ENCODE peak calls at places on chromosomes 3 and 15, in four cellular contexts. N, P, Y and E are unnamed samples.

GRCh38 chr3:174812172-174812862 is 46.8 kb upstream of the NAALADL2 start:
- DNase-seq in N (no peak), P (peak; percentile 79), Y (no peak), E (no peak)

GRCh38 chr15:97981758-97982157 is 21.3 kb downstream of the ARRDC4 start:
- DNase-seq in N (no peak), P (no peak), Y (no peak), E (no peak)

GRCh38 chr3:127954642-127955041 is 39.6 kb downstream of the KBTBD12 start:
- DNase-seq in N (no peak), P (no peak), Y (no peak), E (no peak)

GRCh38 chr15:100710744-100711478 is 108.5 kb downstream of the ASB7 start:
- DNase-seq in N (no peak), P (no peak), Y (no peak), E (peak; percentile 11)

GRCh38 chr15:73686781-73687256 is 2.6 kb downstream of the CD276 start:
- DNase-seq in N (no peak), P (peak; percentile 65), Y (no peak), E (no peak)

GRCh38 chr3:38713121-38713520 is 63.6 kb upstream of the SCN5A start:
- DNase-seq in N (no peak), P (no peak), Y (no peak), E (no peak)

GRCh38 chr15:70271422-70272088 is 173.8 kb upstream of the TLE3 start:
- DNase-seq in N (no peak), P (peak; percentile 89), Y (no peak), E (peak; percentile 64)

GRCh38 chr3:192514081-192514753 is 213.1 kb downstream of the FGF12 start:
- DNase-seq in N (no peak), P (peak; percentile 41), Y (peak; percentile 20), E (peak; percentile 46)

GRCh38 chr3:149648525-149648924 is 9.3 kb downstream of the WWTR1 start:
- DNase-seq in N (no peak), P (peak; percentile 79), Y (no peak), E (no peak)

GRCh38 chr3:183291511-183292031 is 38.5 kb downstream of the B3GNT5 start:
- DNase-seq in N (no peak), P (peak; percentile 91), Y (no peak), E (no peak)

GRCh38 chr15:65969865-65970832 is 100.9 kb downstream of the RAB11A start:
- DNase-seq in N (no peak), P (no peak), Y (no peak), E (no peak)

GRCh38 chr3:62109534-62109933 is 263.8 kb downstream of the FEZF2 start:
- DNase-seq in N (no peak), P (peak; percentile 68), Y (no peak), E (no peak)

GRCh38 chr15:31215490-31216209 is 111.0 kb upstream of the KLF13 start:
- DNase-seq in N (no peak), P (peak; percentile 52), Y (no peak), E (peak; percentile 79)

GRCh38 chr15:27847775-27848710 is 251.1 kb downstream of the OCA2 start:
- DNase-seq in N (no peak), P (no peak), Y (no peak), E (no peak)

GRCh38 chr3:187536185-187536584 is 134.0 kb downstream of the SST start:
- DNase-seq in N (no peak), P (no peak), Y (no peak), E (no peak)

GRCh38 chr3:114902691-114903101 is 244.4 kb downstream of the ZBTB20 start:
- DNase-seq in N (no peak), P (no peak), Y (no peak), E (no peak)

GRCh38 chr3:171229173-171229572 is 202.7 kb upstream of the SLC2A2 start:
- DNase-seq in N (no peak), P (no peak), Y (no peak), E (no peak)

GRCh38 chr3:59992578-59992977 is 942.8 kb upstream of the CFAP20DC start:
- DNase-seq in N (no peak), P (no peak), Y (no peak), E (no peak)

GRCh38 chr3:124965413-124965812 is 30.9 kb upstream of the MUC13 start:
- DNase-seq in N (no peak), P (no peak), Y (no peak), E (no peak)

GRCh38 chr3:15300318-15301078 is 31.9 kb downstream of the SH3BP5 start:
- DNase-seq in N (peak; percentile 28), P (peak; percentile 87), Y (peak; percentile 38), E (no peak)

GRCh38 chr3:126781889-126782491 is 78.0 kb downstream of the CHCHD6 start:
- DNase-seq in N (no peak), P (peak; percentile 87), Y (no peak), E (no peak)

GRCh38 chr3:69080233-69080644 is at the start of gene UBA3:
- DNase-seq in N (peak; percentile 48), P (peak; percentile 92), Y (peak; percentile 57), E (peak; percentile 96)

GRCh38 chr3:99635348-99635747 is 3.0 kb upstream of the COL8A1 start:
- DNase-seq in N (no peak), P (no peak), Y (no peak), E (no peak)

GRCh38 chr15:34753236-34753894 is 1.4 kb downstream of the GJD2 start:
- DNase-seq in N (no peak), P (peak; percentile 69), Y (peak; percentile 25), E (peak; percentile 50)

GRCh38 chr15:92647467-92648163 is 8.0 kb downstream of the FAM174B start:
- DNase-seq in N (no peak), P (no peak), Y (no peak), E (no peak)

GRCh38 chr3:17011774-17012338 is 127.1 kb downstream of the PLCL2 start:
- DNase-seq in N (no peak), P (peak; percentile 7), Y (no peak), E (no peak)

GRCh38 chr15:75036269-75036668 is 12.9 kb downstream of the PPCDC start:
- DNase-seq in N (no peak), P (peak; percentile 88), Y (no peak), E (no peak)

GRCh38 chr3:139811331-139811730 is 123.7 kb upstream of the CLSTN2 start:
- DNase-seq in N (no peak), P (no peak), Y (no peak), E (no peak)

GRCh38 chr3:106265704-106266103 is 396.9 kb upstream of the CBLB start:
- DNase-seq in N (no peak), P (no peak), Y (no peak), E (no peak)

GRCh38 chr15:31353931-31354330 is 27.3 kb downstream of the KLF13 start:
- DNase-seq in N (no peak), P (no peak), Y (no peak), E (no peak)

GRCh38 chr15:43281926-43282602 is 15.3 kb upstream of the TGM5 start:
- DNase-seq in N (no peak), P (no peak), Y (no peak), E (no peak)

GRCh38 chr15:47339800-47340575 is 377.3 kb upstream of the SEMA6D start:
- DNase-seq in N (no peak), P (no peak), Y (no peak), E (no peak)

GRCh38 chr3:140910860-140911259 is 30.8 kb upstream of the SLC25A36 start:
- DNase-seq in N (no peak), P (no peak), Y (no peak), E (peak; percentile 76)

GRCh38 chr15:50241684-50242450 is 23.7 kb downstream of the HDC start:
- DNase-seq in N (no peak), P (peak; percentile 84), Y (no peak), E (no peak)

GRCh38 chr3:193771736-193772135 is 178.7 kb downstream of the OPA1 start:
- DNase-seq in N (no peak), P (no peak), Y (no peak), E (no peak)

GRCh38 chr15:92468987-92469386 is 75.3 kb downstream of the ST8SIA2 start:
- DNase-seq in N (no peak), P (no peak), Y (no peak), E (no peak)

GRCh38 chr3:170802164-170803151 is 67.5 kb downstream of the RPL22L1 start:
- DNase-seq in N (no peak), P (peak; percentile 61), Y (peak; percentile 46), E (peak; percentile 40)

GRCh38 chr3:9346141-9346540 is 16.7 kb upstream of the THUMPD3 start:
- DNase-seq in N (no peak), P (no peak), Y (no peak), E (no peak)